ENCODE peak calls at places on chromosomes 6 and 20, in eight cellular contexts. Y is brain microvascular endothelial cell, F is ascending aorta, X is lower lobe of right lung, O is fibroblast of pulmonary artery, U is foreskin fibroblast, T is AG10803, P is upper lobe of right lung. C is an unnamed sample.
A peak's percentile ranks its signal among the peaks of the same experiment; 100 is the strongest.

GRCh38 chr6:109292420-109292819 is 89.8 kb downstream of the CD164 start:
- DNase-seq in Y (no peak), F (no peak), X (no peak), O (no peak), U (no peak), T (no peak), P (no peak), C (no peak)

GRCh38 chr6:161192636-161193411 is 81.0 kb downstream of the AGPAT4 start:
- DNase-seq in Y (no peak), F (no peak), X (no peak), O (no peak), U (no peak), T (no peak), P (no peak), C (no peak)

GRCh38 chr6:146154197-146154596 is 125.3 kb downstream of the GRM1 start:
- DNase-seq in Y (no peak), F (no peak), X (no peak), O (no peak), U (no peak), T (no peak), P (no peak), C (no peak)

GRCh38 chr6:20182926-20183521 is 29.2 kb downstream of the MBOAT1 start:
- DNase-seq in Y (no peak), F (no peak), X (peak; percentile 76), O (no peak), U (peak; percentile 14), T (no peak), P (peak; percentile 80), C (no peak)

GRCh38 chr6:96499781-96500180 is 21.8 kb upstream of the UFL1 start:
- DNase-seq in Y (no peak), F (no peak), X (no peak), O (no peak), U (no peak), T (no peak), P (no peak), C (no peak)

GRCh38 chr6:162203287-162203686 is 524.3 kb downstream of the PRKN start:
- DNase-seq in Y (no peak), F (no peak), X (peak; percentile 50), O (no peak), U (no peak), T (no peak), P (no peak), C (no peak)

GRCh38 chr20:38748863-38749153 is 548 bp downstream of the ACTR5 start:
- DNase-seq in Y (no peak), F (no peak), X (no peak), O (no peak), U (no peak), T (no peak), P (no peak), C (no peak)

GRCh38 chr20:2659547-2659946 is 4.5 kb downstream of the IDH3B start:
- DNase-seq in Y (no peak), F (no peak), X (no peak), O (no peak), U (no peak), T (no peak), P (no peak), C (no peak)

GRCh38 chr6:130367767-130368166 is 1.9 kb downstream of the TMEM200A start:
- DNase-seq in Y (no peak), F (no peak), X (no peak), O (no peak), U (no peak), T (no peak), P (no peak), C (no peak)
- H3K4me3 ChIP-seq in Y (peak overlapping the region; percentile 86), F (no peak overlapping the region), X (peak overlapping the region; percentile 68), O (peak overlapping the region; percentile 17), U (peak overlapping the region; percentile 65), T (peak overlapping the region; percentile 94), P (peak overlapping the region; percentile 64), C (peak overlapping the region; percentile 87)

GRCh38 chr20:35171753-35172433 is at the start of gene PROCR:
- DNase-seq in Y (peak; percentile 86), F (peak; percentile 55), X (peak; percentile 82), O (peak; percentile 93), U (peak; percentile 98), T (peak; percentile 87), P (peak; percentile 87), C (peak; percentile 95)

GRCh38 chr20:35173576-35174192 is 1.8 kb downstream of the PROCR start:
- DNase-seq in Y (no peak), F (no peak), X (no peak), O (no peak), U (no peak), T (peak; percentile 45), P (no peak), C (peak; percentile 48)

GRCh38 chr20:35174458-35175216 is 2.8 kb downstream of the PROCR start:
- DNase-seq in Y (no peak), F (no peak), X (no peak), O (no peak), U (no peak), T (no peak), P (no peak), C (no peak)

GRCh38 chr20:35172434-35172806 is 548 bp downstream of the PROCR start:
- DNase-seq in Y (no peak), F (no peak), X (no peak), O (no peak), U (no peak), T (no peak), P (no peak), C (no peak)

GRCh38 chr20:35171438-35171752 is 477 bp upstream of the PROCR start:
- DNase-seq in Y (no peak), F (no peak), X (no peak), O (no peak), U (no peak), T (no peak), P (no peak), C (no peak)
- H3K4me3 ChIP-seq in Y (peak overlapping the region; percentile 56), F (peak overlapping the region; percentile 64), X (peak overlapping the region; percentile 49), O (peak overlapping the region; percentile 61), U (peak overlapping the region; percentile 46), T (peak overlapping the region; percentile 59), P (peak overlapping the region; percentile 47), C (no peak overlapping the region)

DNA sequence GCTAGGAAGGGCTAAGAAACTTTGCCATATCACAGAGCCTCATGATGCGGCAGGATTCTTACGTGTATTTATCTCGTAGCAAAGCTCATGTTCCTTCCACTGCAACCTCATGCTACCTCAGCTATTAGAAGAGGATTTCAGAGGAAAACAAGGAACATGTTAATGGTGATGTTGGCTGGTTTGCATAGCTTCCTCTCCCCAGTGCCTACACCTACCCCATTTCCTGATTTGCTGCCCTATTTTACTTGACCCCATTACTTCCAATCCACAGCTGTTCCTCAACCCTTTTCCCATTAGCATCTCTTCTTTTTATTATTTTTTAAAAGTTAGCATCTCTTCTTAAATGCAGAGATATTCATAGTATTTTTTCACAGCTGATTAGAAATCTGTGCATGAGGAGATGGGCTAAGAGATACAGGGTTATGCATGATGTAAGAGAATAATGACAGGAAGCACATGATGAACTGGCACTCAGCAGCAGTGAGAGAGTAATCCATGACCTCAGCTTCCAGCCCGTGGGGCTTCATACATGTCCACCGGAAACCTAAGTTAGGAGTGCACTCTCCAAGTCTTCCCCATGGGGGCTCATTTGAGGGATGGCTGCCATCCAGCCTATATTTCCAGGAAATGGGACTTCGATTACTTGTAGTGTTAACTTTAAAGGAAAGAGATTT is 106.1 kb upstream of the ASF1A start:
- DNase-seq in Y (no peak), F (no peak), X (peak; percentile 47), O (peak; percentile 43), U (peak; percentile 51), T (peak; percentile 14), P (no peak), C (peak; percentile 61)
- H3K4me3 ChIP-seq in Y (no peak overlapping the region), F (no peak overlapping the region), X (no peak overlapping the region), O (no peak overlapping the region), U (no peak overlapping the region), T (no peak overlapping the region), P (no peak overlapping the region), C (no peak overlapping the region)

GRCh38 chr6:170293881-170294755 is 3.2 kb upstream of the DLL1 start:
- DNase-seq in Y (no peak), F (no peak), X (no peak), O (no peak), U (no peak), T (no peak), P (no peak), C (no peak)

GRCh38 chr6:170292778-170293164 is 1.9 kb upstream of the DLL1 start:
- DNase-seq in Y (no peak), F (no peak), X (no peak), O (no peak), U (peak; percentile 44), T (no peak), P (no peak), C (no peak)

GRCh38 chr6:170292111-170292777 is 1.4 kb upstream of the DLL1 start:
- DNase-seq in Y (no peak), F (no peak), X (no peak), O (no peak), U (peak; percentile 37), T (no peak), P (no peak), C (no peak)

GRCh38 chr6:170294813-170295518 is 4.1 kb upstream of the DLL1 start:
- DNase-seq in Y (no peak), F (no peak), X (no peak), O (no peak), U (no peak), T (no peak), P (no peak), C (no peak)

GRCh38 chr6:170293411-170293844 is 2.5 kb upstream of the DLL1 start:
- DNase-seq in Y (no peak), F (no peak), X (no peak), O (no peak), U (no peak), T (no peak), P (no peak), C (no peak)
- H3K4me3 ChIP-seq in Y (no peak overlapping the region), F (peak overlapping the region; percentile 85), X (peak overlapping the region; percentile 8), O (no peak overlapping the region), U (no peak overlapping the region), T (peak overlapping the region; percentile 26), P (no peak overlapping the region), C (no peak overlapping the region)